ENCODE peak calls at places on chromosomes 7 and 10, in seven cellular contexts. One of them, this sample, is unnamed.

GRCh38 chr10:131032329-131033165 is 279.0 kb downstream of the TCERG1L start:
- DNase-seq in HT-29: no peak
- DNase-seq in activated CD8-positive, alpha-beta memory T cell treated with anti-CD3 and anti-CD28 coated beads for 48 hours: no peak
- DNase-seq in epithelial cell of esophagus: no peak
- DNase-seq in epithelial cell of prostate: no peak
- DNase-seq in hepatocyte: no peak
- DNase-seq in Calu3: no peak
- DNase-seq in this sample: no peak

GRCh38 chr7:27192546-27193334 is 7.2 kb downstream of the HOXA13 start:
- DNase-seq in HT-29: peak
- DNase-seq in activated CD8-positive, alpha-beta memory T cell treated with anti-CD3 and anti-CD28 coated beads for 48 hours: no peak
- DNase-seq in epithelial cell of esophagus: no peak
- DNase-seq in epithelial cell of prostate: no peak
- DNase-seq in hepatocyte: no peak
- DNase-seq in Calu3: peak
- DNase-seq in this sample: no peak

GRCh38 chr7:98826811-98827231 is 43.0 kb downstream of the TMEM130 start:
- DNase-seq in HT-29: no peak
- DNase-seq in activated CD8-positive, alpha-beta memory T cell treated with anti-CD3 and anti-CD28 coated beads for 48 hours: no peak
- DNase-seq in epithelial cell of esophagus: no peak
- DNase-seq in epithelial cell of prostate: no peak
- DNase-seq in hepatocyte: no peak
- DNase-seq in Calu3: no peak
- DNase-seq in this sample: no peak

GRCh38 chr7:100516135-100516812 is 22.7 kb upstream of the AGFG2 start:
- DNase-seq in HT-29: no peak
- DNase-seq in activated CD8-positive, alpha-beta memory T cell treated with anti-CD3 and anti-CD28 coated beads for 48 hours: no peak
- DNase-seq in epithelial cell of esophagus: no peak
- DNase-seq in epithelial cell of prostate: no peak
- DNase-seq in hepatocyte: peak
- DNase-seq in Calu3: no peak
- DNase-seq in this sample: peak

GRCh38 chr10:43821103-43821502 is 172.4 kb upstream of the ZNF32 start:
- DNase-seq in HT-29: no peak
- DNase-seq in activated CD8-positive, alpha-beta memory T cell treated with anti-CD3 and anti-CD28 coated beads for 48 hours: no peak
- DNase-seq in epithelial cell of esophagus: no peak
- DNase-seq in epithelial cell of prostate: no peak
- DNase-seq in hepatocyte: no peak
- DNase-seq in Calu3: no peak
- DNase-seq in this sample: no peak

GRCh38 chr7:41987-42386 is 150.4 kb upstream of the FAM20C start:
- DNase-seq in HT-29: no peak
- DNase-seq in activated CD8-positive, alpha-beta memory T cell treated with anti-CD3 and anti-CD28 coated beads for 48 hours: no peak
- DNase-seq in epithelial cell of esophagus: no peak
- DNase-seq in epithelial cell of prostate: no peak
- DNase-seq in hepatocyte: no peak
- DNase-seq in Calu3: no peak
- DNase-seq in this sample: no peak

GRCh38 chr7:16345979-16346958 is 75.1 kb downstream of the CRPPA start:
- DNase-seq in HT-29: peak
- DNase-seq in activated CD8-positive, alpha-beta memory T cell treated with anti-CD3 and anti-CD28 coated beads for 48 hours: no peak
- DNase-seq in epithelial cell of esophagus: peak
- DNase-seq in epithelial cell of prostate: peak
- DNase-seq in hepatocyte: no peak
- DNase-seq in Calu3: peak
- DNase-seq in this sample: no peak

GRCh38 chr7:17626215-17626614 is 314.1 kb downstream of the SNX13 start:
- DNase-seq in HT-29: peak
- DNase-seq in activated CD8-positive, alpha-beta memory T cell treated with anti-CD3 and anti-CD28 coated beads for 48 hours: no peak
- DNase-seq in epithelial cell of esophagus: no peak
- DNase-seq in epithelial cell of prostate: no peak
- DNase-seq in hepatocyte: no peak
- DNase-seq in Calu3: no peak
- DNase-seq in this sample: no peak

GRCh38 chr7:99386584-99387238 is 12.2 kb downstream of the ARPC1B start:
- DNase-seq in HT-29: no peak
- DNase-seq in activated CD8-positive, alpha-beta memory T cell treated with anti-CD3 and anti-CD28 coated beads for 48 hours: no peak
- DNase-seq in epithelial cell of esophagus: no peak
- DNase-seq in epithelial cell of prostate: no peak
- DNase-seq in hepatocyte: no peak
- DNase-seq in Calu3: peak
- DNase-seq in this sample: peak

GRCh38 chr10:29877798-29878491 is 181.4 kb downstream of the JCAD start:
- DNase-seq in HT-29: no peak
- DNase-seq in activated CD8-positive, alpha-beta memory T cell treated with anti-CD3 and anti-CD28 coated beads for 48 hours: no peak
- DNase-seq in epithelial cell of esophagus: no peak
- DNase-seq in epithelial cell of prostate: no peak
- DNase-seq in hepatocyte: no peak
- DNase-seq in Calu3: no peak
- DNase-seq in this sample: no peak

GRCh38 chr7:44666566-44666965 is 60.1 kb downstream of the OGDH start:
- DNase-seq in HT-29: no peak
- DNase-seq in activated CD8-positive, alpha-beta memory T cell treated with anti-CD3 and anti-CD28 coated beads for 48 hours: no peak
- DNase-seq in epithelial cell of esophagus: no peak
- DNase-seq in epithelial cell of prostate: no peak
- DNase-seq in hepatocyte: no peak
- DNase-seq in Calu3: no peak
- DNase-seq in this sample: no peak

GRCh38 chr10:71262027-71262426 is 49.7 kb downstream of the UNC5B start:
- DNase-seq in HT-29: no peak
- DNase-seq in activated CD8-positive, alpha-beta memory T cell treated with anti-CD3 and anti-CD28 coated beads for 48 hours: no peak
- DNase-seq in epithelial cell of esophagus: no peak
- DNase-seq in epithelial cell of prostate: no peak
- DNase-seq in hepatocyte: no peak
- DNase-seq in Calu3: no peak
- DNase-seq in this sample: no peak

GRCh38 chr7:51286392-51286791 is 30.2 kb downstream of the COBL start:
- DNase-seq in HT-29: no peak
- DNase-seq in activated CD8-positive, alpha-beta memory T cell treated with anti-CD3 and anti-CD28 coated beads for 48 hours: no peak
- DNase-seq in epithelial cell of esophagus: no peak
- DNase-seq in epithelial cell of prostate: no peak
- DNase-seq in hepatocyte: no peak
- DNase-seq in Calu3: no peak
- DNase-seq in this sample: no peak

GRCh38 chr7:23212395-23212794 is 30.5 kb downstream of the NUP42 start:
- DNase-seq in HT-29: no peak
- DNase-seq in activated CD8-positive, alpha-beta memory T cell treated with anti-CD3 and anti-CD28 coated beads for 48 hours: no peak
- DNase-seq in epithelial cell of esophagus: no peak
- DNase-seq in epithelial cell of prostate: no peak
- DNase-seq in hepatocyte: no peak
- DNase-seq in Calu3: no peak
- DNase-seq in this sample: no peak

GRCh38 chr7:13416071-13416470 is 573.4 kb downstream of the ETV1 start:
- DNase-seq in HT-29: no peak
- DNase-seq in activated CD8-positive, alpha-beta memory T cell treated with anti-CD3 and anti-CD28 coated beads for 48 hours: no peak
- DNase-seq in epithelial cell of esophagus: no peak
- DNase-seq in epithelial cell of prostate: no peak
- DNase-seq in hepatocyte: no peak
- DNase-seq in Calu3: no peak
- DNase-seq in this sample: no peak

GRCh38 chr10:42594246-42594650 is 44.1 kb downstream of the ZNF33B start:
- DNase-seq in HT-29: no peak
- DNase-seq in activated CD8-positive, alpha-beta memory T cell treated with anti-CD3 and anti-CD28 coated beads for 48 hours: no peak
- DNase-seq in epithelial cell of esophagus: peak
- DNase-seq in epithelial cell of prostate: no peak
- DNase-seq in hepatocyte: no peak
- DNase-seq in Calu3: no peak
- DNase-seq in this sample: no peak

GRCh38 chr7:964401-965231 is 10.1 kb upstream of the ADAP1 start:
- DNase-seq in HT-29: peak
- DNase-seq in activated CD8-positive, alpha-beta memory T cell treated with anti-CD3 and anti-CD28 coated beads for 48 hours: no peak
- DNase-seq in epithelial cell of esophagus: no peak
- DNase-seq in epithelial cell of prostate: no peak
- DNase-seq in hepatocyte: no peak
- DNase-seq in Calu3: no peak
- DNase-seq in this sample: peak

GRCh38 chr7:46411236-46411635 is 490.2 kb upstream of the IGFBP3 start:
- DNase-seq in HT-29: no peak
- DNase-seq in activated CD8-positive, alpha-beta memory T cell treated with anti-CD3 and anti-CD28 coated beads for 48 hours: no peak
- DNase-seq in epithelial cell of esophagus: no peak
- DNase-seq in epithelial cell of prostate: no peak
- DNase-seq in hepatocyte: no peak
- DNase-seq in Calu3: no peak
- DNase-seq in this sample: no peak

GRCh38 chr10:127535802-127536515 is 13.2 kb upstream of the NPS start:
- DNase-seq in HT-29: no peak
- DNase-seq in activated CD8-positive, alpha-beta memory T cell treated with anti-CD3 and anti-CD28 coated beads for 48 hours: no peak
- DNase-seq in epithelial cell of esophagus: no peak
- DNase-seq in epithelial cell of prostate: no peak
- DNase-seq in hepatocyte: no peak
- DNase-seq in Calu3: no peak
- DNase-seq in this sample: no peak

GRCh38 chr7:104363355-104363754 is 35.0 kb downstream of the LHFPL3 start:
- DNase-seq in HT-29: no peak
- DNase-seq in activated CD8-positive, alpha-beta memory T cell treated with anti-CD3 and anti-CD28 coated beads for 48 hours: no peak
- DNase-seq in epithelial cell of esophagus: no peak
- DNase-seq in epithelial cell of prostate: no peak
- DNase-seq in hepatocyte: no peak
- DNase-seq in Calu3: no peak
- DNase-seq in this sample: no peak

GRCh38 chr10:95423327-95424005 is 132.7 kb upstream of the PDLIM1 start:
- DNase-seq in HT-29: no peak
- DNase-seq in activated CD8-positive, alpha-beta memory T cell treated with anti-CD3 and anti-CD28 coated beads for 48 hours: no peak
- DNase-seq in epithelial cell of esophagus: peak
- DNase-seq in epithelial cell of prostate: no peak
- DNase-seq in hepatocyte: no peak
- DNase-seq in Calu3: no peak
- DNase-seq in this sample: no peak

GRCh38 chr7:135253851-135254815 is 20.5 kb downstream of the STRA8 start:
- DNase-seq in HT-29: peak
- DNase-seq in activated CD8-positive, alpha-beta memory T cell treated with anti-CD3 and anti-CD28 coated beads for 48 hours: no peak
- DNase-seq in epithelial cell of esophagus: peak
- DNase-seq in epithelial cell of prostate: peak
- DNase-seq in hepatocyte: peak
- DNase-seq in Calu3: peak
- DNase-seq in this sample: peak

GRCh38 chr7:86598721-86599120 is 45.0 kb upstream of the GRM3 start:
- DNase-seq in HT-29: no peak
- DNase-seq in activated CD8-positive, alpha-beta memory T cell treated with anti-CD3 and anti-CD28 coated beads for 48 hours: no peak
- DNase-seq in epithelial cell of esophagus: no peak
- DNase-seq in epithelial cell of prostate: no peak
- DNase-seq in hepatocyte: no peak
- DNase-seq in Calu3: no peak
- DNase-seq in this sample: no peak

GRCh38 chr10:126621836-126622235 is 48.7 kb downstream of the C10orf90 start:
- DNase-seq in HT-29: no peak
- DNase-seq in activated CD8-positive, alpha-beta memory T cell treated with anti-CD3 and anti-CD28 coated beads for 48 hours: no peak
- DNase-seq in epithelial cell of esophagus: no peak
- DNase-seq in epithelial cell of prostate: no peak
- DNase-seq in hepatocyte: no peak
- DNase-seq in Calu3: no peak
- DNase-seq in this sample: no peak

GRCh38 chr10:49526624-49527023 is 12.3 kb downstream of the ERCC6 start:
- DNase-seq in HT-29: no peak
- DNase-seq in activated CD8-positive, alpha-beta memory T cell treated with anti-CD3 and anti-CD28 coated beads for 48 hours: no peak
- DNase-seq in epithelial cell of esophagus: no peak
- DNase-seq in epithelial cell of prostate: no peak
- DNase-seq in hepatocyte: no peak
- DNase-seq in Calu3: no peak
- DNase-seq in this sample: no peak

GRCh38 chr7:98956469-98956868 is 78.1 kb downstream of the TRRAP start:
- DNase-seq in HT-29: no peak
- DNase-seq in activated CD8-positive, alpha-beta memory T cell treated with anti-CD3 and anti-CD28 coated beads for 48 hours: no peak
- DNase-seq in epithelial cell of esophagus: no peak
- DNase-seq in epithelial cell of prostate: no peak
- DNase-seq in hepatocyte: no peak
- DNase-seq in Calu3: no peak
- DNase-seq in this sample: no peak

GRCh38 chr10:33211123-33211878 is 123.2 kb downstream of the NRP1 start:
- DNase-seq in HT-29: no peak
- DNase-seq in activated CD8-positive, alpha-beta memory T cell treated with anti-CD3 and anti-CD28 coated beads for 48 hours: no peak
- DNase-seq in epithelial cell of esophagus: peak
- DNase-seq in epithelial cell of prostate: no peak
- DNase-seq in hepatocyte: peak
- DNase-seq in Calu3: no peak
- DNase-seq in this sample: no peak

GRCh38 chr10:57579926-57580325 is 687.8 kb downstream of the IPMK start:
- DNase-seq in HT-29: peak
- DNase-seq in activated CD8-positive, alpha-beta memory T cell treated with anti-CD3 and anti-CD28 coated beads for 48 hours: no peak
- DNase-seq in epithelial cell of esophagus: peak
- DNase-seq in epithelial cell of prostate: no peak
- DNase-seq in hepatocyte: peak
- DNase-seq in Calu3: peak
- DNase-seq in this sample: peak

GRCh38 chr7:84039432-84039831 is 155.2 kb downstream of the SEMA3A start:
- DNase-seq in HT-29: no peak
- DNase-seq in activated CD8-positive, alpha-beta memory T cell treated with anti-CD3 and anti-CD28 coated beads for 48 hours: no peak
- DNase-seq in epithelial cell of esophagus: no peak
- DNase-seq in epithelial cell of prostate: no peak
- DNase-seq in hepatocyte: no peak
- DNase-seq in Calu3: no peak
- DNase-seq in this sample: no peak

GRCh38 chr10:116124777-116125176 is 148.2 kb downstream of the GFRA1 start:
- DNase-seq in HT-29: no peak
- DNase-seq in activated CD8-positive, alpha-beta memory T cell treated with anti-CD3 and anti-CD28 coated beads for 48 hours: no peak
- DNase-seq in epithelial cell of esophagus: no peak
- DNase-seq in epithelial cell of prostate: no peak
- DNase-seq in hepatocyte: no peak
- DNase-seq in Calu3: no peak
- DNase-seq in this sample: no peak

GRCh38 chr7:17301491-17302101 is 3.1 kb downstream of the AHR start:
- DNase-seq in HT-29: peak
- DNase-seq in activated CD8-positive, alpha-beta memory T cell treated with anti-CD3 and anti-CD28 coated beads for 48 hours: no peak
- DNase-seq in epithelial cell of esophagus: peak
- DNase-seq in epithelial cell of prostate: no peak
- DNase-seq in hepatocyte: peak
- DNase-seq in Calu3: peak
- DNase-seq in this sample: no peak

GRCh38 chr7:516606-517456 is 2.8 kb downstream of the PDGFA start:
- DNase-seq in HT-29: peak
- DNase-seq in activated CD8-positive, alpha-beta memory T cell treated with anti-CD3 and anti-CD28 coated beads for 48 hours: no peak
- DNase-seq in epithelial cell of esophagus: peak
- DNase-seq in epithelial cell of prostate: no peak
- DNase-seq in hepatocyte: peak
- DNase-seq in Calu3: peak
- DNase-seq in this sample: peak

GRCh38 chr7:25861704-25862253 is 290.2 kb upstream of the NFE2L3 start:
- DNase-seq in HT-29: no peak
- DNase-seq in activated CD8-positive, alpha-beta memory T cell treated with anti-CD3 and anti-CD28 coated beads for 48 hours: no peak
- DNase-seq in epithelial cell of esophagus: no peak
- DNase-seq in epithelial cell of prostate: no peak
- DNase-seq in hepatocyte: no peak
- DNase-seq in Calu3: no peak
- DNase-seq in this sample: no peak

GRCh38 chr10:51073461-51074237 is 638 bp upstream of the PRKG1 start:
- DNase-seq in HT-29: no peak
- DNase-seq in activated CD8-positive, alpha-beta memory T cell treated with anti-CD3 and anti-CD28 coated beads for 48 hours: no peak
- DNase-seq in epithelial cell of esophagus: peak
- DNase-seq in epithelial cell of prostate: no peak
- DNase-seq in hepatocyte: peak
- DNase-seq in Calu3: peak
- DNase-seq in this sample: no peak

This sample was measured in HepG2.